ENCODE peak calls at places on chromosomes 11 and 22, in four cellular contexts. J is GM12891, Y is GM12878, S is K562. R is an unnamed sample.

GRCh38 chr11:106288057-106288456 is 210.6 kb downstream of the AASDHPPT start:
- DNase-seq in J (no peak), S (no peak), Y (no peak), R (no peak)

GRCh38 chr11:112958670-112959069 is 2.5 kb upstream of the NCAM1 start:
- DNase-seq in J (no peak), S (no peak), Y (no peak), R (no peak)

GRCh38 chr11:7643323-7643722 is 30.0 kb downstream of the CYB5R2 start:
- DNase-seq in Y (no peak), S (no peak), J (no peak), R (no peak)

GRCh38 chr11:78039919-78040671 is 17.0 kb upstream of the KCTD14 start:
- DNase-seq in Y (no peak), S (peak; percentile 82), J (peak; percentile 37), R (no peak)

GRCh38 chr11:103601230-103601846 is 435.1 kb upstream of the DDI1 start:
- DNase-seq in S (peak; percentile 31), J (peak; percentile 9), Y (no peak), R (peak; percentile 28)

GRCh38 chr11:43905788-43906187 is 25.2 kb downstream of the ALKBH3 start:
- DNase-seq in J (no peak), Y (no peak), S (no peak), R (no peak)

GRCh38 chr22:46073683-46074504 is 76.4 kb upstream of the PPARA start:
- DNase-seq in Y (no peak), J (no peak), S (no peak), R (peak; percentile 33)

GRCh38 chr22:43292633-43293025 is 50.5 kb downstream of the SCUBE1 start:
- DNase-seq in J (no peak), S (no peak), Y (no peak), R (no peak)

GRCh38 chr11:67048515-67048914 is 8.1 kb upstream of the RHOD start:
- DNase-seq in S (no peak), J (no peak), Y (no peak), R (no peak)

GRCh38 chr11:15565846-15566245 is 451.1 kb downstream of the INSC start:
- DNase-seq in S (no peak), J (no peak), Y (no peak), R (no peak)

GRCh38 chr11:76436020-76436419 is 8.8 kb upstream of the EMSY start:
- DNase-seq in Y (no peak), J (no peak), S (no peak), R (no peak)

GRCh38 chr11:114169321-114169749 is 109.8 kb downstream of the ZBTB16 start:
- DNase-seq in J (no peak), Y (no peak), S (no peak), R (no peak)

GRCh38 chr11:114170226-114170625 is 110.7 kb downstream of the ZBTB16 start:
- DNase-seq in S (no peak), Y (no peak), J (no peak), R (no peak)

GRCh38 chr11:114172055-114172861 is 112.7 kb downstream of the ZBTB16 start:
- DNase-seq in J (no peak), Y (no peak), S (no peak), R (no peak)

GRCh38 chr11:114172871-114173444 is 113.4 kb downstream of the ZBTB16 start:
- DNase-seq in Y (no peak), S (no peak), J (no peak), R (no peak)

GRCh38 chr11:114171257-114172054 is 111.9 kb downstream of the ZBTB16 start:
- DNase-seq in S (no peak), Y (no peak), J (no peak), R (no peak)
- TF ChIP-seq SPI1 in S (no peak), Y (no peak), J (no peak), R (no peak)

GRCh38 chr22:48874956-48875355 is 952.7 kb downstream of the BRD1 start:
- DNase-seq in S (no peak), Y (no peak), J (no peak), R (no peak)

GRCh38 chr22:48869788-48870187 is 957.9 kb downstream of the BRD1 start:
- DNase-seq in S (no peak), Y (no peak), J (no peak), R (no peak)

GRCh38 chr22:48871176-48871840 is 956.4 kb downstream of the BRD1 start:
- DNase-seq in S (no peak), Y (no peak), J (no peak), R (no peak)

GRCh38 chr22:48870436-48870835 is 957.2 kb downstream of the BRD1 start:
- DNase-seq in Y (no peak), J (no peak), S (no peak), R (no peak)

DNA sequence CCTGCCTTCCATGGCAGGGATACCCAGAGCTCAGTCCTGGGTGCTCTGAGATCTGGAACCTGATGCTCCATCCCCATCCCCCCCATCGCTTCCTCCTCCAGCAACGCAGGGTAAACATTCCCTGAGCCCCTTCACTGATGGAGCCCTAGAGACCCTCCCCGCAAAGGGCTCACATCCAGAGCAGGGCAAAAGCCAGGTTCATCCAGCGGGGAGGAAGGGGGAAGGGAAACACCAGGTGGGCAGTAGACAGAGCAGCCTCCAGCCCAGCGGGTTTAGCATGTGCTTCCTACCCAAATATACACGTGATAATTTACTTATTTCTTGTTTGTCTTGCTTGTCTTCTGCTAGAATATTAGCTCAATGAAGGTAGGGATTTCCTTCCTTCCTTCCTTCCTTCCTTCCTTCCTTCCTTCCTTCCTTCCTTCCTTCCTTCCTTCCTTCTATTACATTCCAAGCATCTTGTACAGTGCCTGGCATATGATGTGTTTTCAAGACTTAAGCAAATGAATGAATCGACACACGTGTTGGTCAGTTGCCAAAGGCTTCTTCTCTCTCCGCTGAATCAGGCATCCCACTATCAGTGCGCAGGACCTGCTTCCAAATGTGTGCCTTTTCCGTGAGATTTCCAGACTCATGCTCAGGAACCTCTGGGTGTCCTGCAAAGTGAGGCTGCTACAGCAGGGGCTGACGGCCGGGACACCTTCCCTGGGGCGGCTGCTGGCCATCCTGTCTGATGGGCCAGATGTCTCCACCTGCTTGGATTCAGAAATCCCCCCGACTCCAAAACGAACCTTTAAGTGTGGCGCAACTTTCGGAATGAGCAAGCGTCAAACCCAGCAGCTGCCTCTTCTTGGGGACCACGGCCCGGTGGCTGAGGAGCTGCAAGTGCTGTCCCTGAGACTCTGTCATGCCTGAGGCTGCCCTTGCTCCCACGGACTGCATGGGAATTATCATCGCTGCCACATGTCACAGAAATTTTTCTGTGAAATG is 955.1 kb downstream of the BRD1 start:
- DNase-seq in Y (no peak), S (no peak), J (no peak), R (no peak)
- TF ChIP-seq POLR2AphosphoS5 in Y (no peak), S (no peak), J (no peak), R (no peak)

DNA sequence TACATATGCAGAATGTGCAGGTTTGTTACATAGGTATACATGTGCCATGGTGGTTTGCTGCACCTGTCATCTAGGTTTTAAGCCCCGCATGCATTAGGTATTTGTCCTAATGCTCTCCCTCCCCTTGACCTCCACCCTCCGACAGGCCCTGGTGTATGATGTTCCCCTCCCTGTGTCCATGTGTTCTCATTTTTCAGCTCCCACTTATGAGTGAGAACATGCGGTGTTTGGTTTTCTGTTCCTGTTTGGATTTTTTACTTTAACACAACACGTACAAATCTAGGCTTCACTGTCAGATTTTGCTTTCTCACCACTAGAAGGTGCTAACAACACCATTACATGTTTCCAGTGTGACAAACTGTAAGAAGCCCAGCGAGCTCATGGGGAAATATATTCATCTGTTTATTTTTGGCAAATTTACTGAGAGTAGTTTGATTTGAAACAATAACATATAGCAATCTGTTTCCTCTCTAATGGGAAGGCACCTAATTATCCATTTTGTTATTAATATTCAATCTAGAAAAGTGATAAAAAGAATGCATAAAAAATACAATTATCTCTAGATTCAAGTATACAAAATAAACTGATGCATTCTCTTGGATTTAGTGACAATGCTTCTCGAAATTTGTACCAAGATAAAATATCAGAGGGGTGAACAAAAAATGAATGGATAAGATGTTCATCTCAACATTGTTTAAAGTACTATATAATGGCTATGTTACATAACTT is 23.2 kb upstream of the BIRC3 start:
- DNase-seq in J (no peak), S (peak; percentile 33), Y (no peak), R (peak; percentile 31)
- TF ChIP-seq SPI1 in J (peak; percentile 43), S (no peak), Y (peak; percentile 15), R (no peak)

GRCh38 chr11:65437436-65438227 is 15.0 kb downstream of the NEAT1 start:
- DNase-seq in J (no peak), S (no peak), Y (no peak), R (no peak)
- TF ChIP-seq POLR2AphosphoS5 in J (no peak), S (peak; percentile 46), Y (no peak), R (peak; percentile 31)

GRCh38 chr11:71568707-71569349 is 3.5 kb downstream of the KRTAP5-10 start:
- DNase-seq in J (no peak), S (no peak), Y (no peak), R (no peak)

GRCh38 chr11:71577469-71578004 is 5.1 kb downstream of the KRTAP5-11 start:
- DNase-seq in J (no peak), Y (no peak), S (no peak), R (no peak)

GRCh38 chr11:71574418-71574817 is 8.3 kb downstream of the KRTAP5-11 start:
- DNase-seq in S (no peak), J (no peak), Y (no peak), R (no peak)

DNA sequence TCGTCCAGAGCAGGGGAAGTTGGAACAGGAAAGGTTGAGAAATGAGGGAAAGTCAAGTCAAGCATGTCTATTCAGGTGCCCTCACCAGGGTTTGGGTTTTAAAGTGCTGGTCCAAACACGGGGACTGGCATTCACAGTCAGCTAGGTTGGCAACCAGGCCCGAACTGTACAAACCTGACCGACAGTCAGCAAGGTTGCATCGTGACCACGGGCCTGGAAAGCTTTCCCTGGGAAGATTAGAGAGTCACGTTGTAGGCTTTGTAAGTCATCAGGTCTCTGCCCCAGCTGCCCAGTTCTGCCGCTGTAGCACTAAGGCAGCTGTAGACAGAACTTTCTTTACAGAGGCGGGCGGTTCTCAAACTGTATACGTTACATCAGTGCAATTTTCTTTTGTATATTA is 7.4 kb downstream of the KRTAP5-10 start:
- DNase-seq in S (no peak), J (no peak), Y (no peak), R (no peak)
- TF ChIP-seq SPI1 in S (no peak), J (no peak), Y (no peak), R (no peak)

DNA sequence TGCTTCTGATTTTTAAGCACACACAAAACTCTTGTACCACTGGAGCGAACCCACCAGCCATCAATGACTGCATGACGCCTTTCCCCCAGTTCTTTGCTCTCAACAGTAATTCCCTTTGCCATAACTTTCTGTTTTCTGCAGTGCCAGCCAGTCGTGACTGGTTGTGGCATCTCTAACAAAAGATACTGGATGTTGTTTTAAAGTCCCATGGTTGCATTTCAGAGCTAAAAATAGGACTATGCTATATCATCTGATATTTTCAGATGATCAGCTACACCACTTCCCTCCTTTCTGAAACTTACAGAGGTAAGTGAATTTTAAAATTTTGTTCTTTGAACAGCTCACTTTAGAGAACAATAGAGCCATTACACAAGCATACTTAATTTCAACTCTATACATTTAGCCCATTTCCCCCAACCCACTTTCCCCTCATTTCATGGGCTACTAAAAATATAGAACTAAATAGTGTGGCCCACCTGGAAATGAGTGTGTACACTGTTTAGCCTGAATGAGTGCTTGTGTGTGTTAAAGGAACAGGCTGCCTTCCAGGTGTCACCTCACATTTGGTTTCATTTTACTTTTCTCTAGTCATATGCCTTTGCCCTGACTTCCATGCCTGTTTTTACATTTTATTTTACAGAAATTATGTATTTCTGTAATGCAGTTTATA is 136.9 kb upstream of the ZC3H12C start:
- DNase-seq in J (no peak), S (no peak), Y (peak; percentile 61), R (no peak)
- TF ChIP-seq POLR2AphosphoS5 in J (peak; percentile 27), S (no peak), Y (no peak), R (no peak)

R was measured in HL-60.